ENCODE peak calls at places on chromosomes 13 and 19, in ten cellular contexts. One of them, this sample, is unnamed. For H3K36me3, the result is how much of the 10 kb centered on the place peaks cover.

GRCh38 chr19:39498262-39499081 is at the start of gene DLL3:
- DNase-seq in uterus: no peak
- DNase-seq in suprapubic skin: no peak
- DNase-seq in ovary: no peak
- DNase-seq in transverse colon: no peak
- DNase-seq in tibial nerve: no peak
- DNase-seq in heart left ventricle: no peak
- DNase-seq in stomach: no peak
- DNase-seq in Peyer's patch: no peak
- DNase-seq in esophagus squamous epithelium: no peak
- DNase-seq in this sample: no peak

GRCh38 chr13:110616103-110617101 is 1.1 kb downstream of the NAXD start:
- DNase-seq in esophagus squamous epithelium: no peak
- DNase-seq in ovary: peak
- DNase-seq in transverse colon: peak
- DNase-seq in suprapubic skin: no peak
- DNase-seq in heart left ventricle: peak
- DNase-seq in uterus: no peak
- DNase-seq in stomach: peak
- DNase-seq in tibial nerve: no peak
- DNase-seq in Peyer's patch: peak
- DNase-seq in this sample: peak

GRCh38 chr13:23427342-23428182 is 5.9 kb downstream of the SACS start:
- DNase-seq in heart left ventricle: peak
- DNase-seq in tibial nerve: no peak
- DNase-seq in esophagus squamous epithelium: no peak
- DNase-seq in transverse colon: peak
- DNase-seq in uterus: peak
- DNase-seq in suprapubic skin: no peak
- DNase-seq in stomach: peak
- DNase-seq in ovary: peak
- DNase-seq in Peyer's patch: no peak
- DNase-seq in this sample: no peak

GRCh38 chr19:17340302-17340870 is 3.0 kb downstream of the GTPBP3 start:
- DNase-seq in uterus: no peak
- DNase-seq in heart left ventricle: no peak
- DNase-seq in stomach: peak
- DNase-seq in ovary: no peak
- DNase-seq in suprapubic skin: peak
- DNase-seq in transverse colon: peak
- DNase-seq in esophagus squamous epithelium: no peak
- DNase-seq in Peyer's patch: peak
- DNase-seq in tibial nerve: no peak
- DNase-seq in this sample: no peak

GRCh38 chr19:15294591-15294990 is 37.7 kb downstream of the BRD4 start:
- DNase-seq in Peyer's patch: no peak
- DNase-seq in suprapubic skin: no peak
- DNase-seq in ovary: no peak
- DNase-seq in uterus: no peak
- DNase-seq in esophagus squamous epithelium: no peak
- DNase-seq in tibial nerve: no peak
- DNase-seq in stomach: no peak
- DNase-seq in transverse colon: no peak
- DNase-seq in heart left ventricle: peak
- DNase-seq in this sample: no peak

GRCh38 chr19:17784201-17785008 is 10.5 kb upstream of the B3GNT3 start:
- DNase-seq in suprapubic skin: no peak
- DNase-seq in Peyer's patch: peak
- DNase-seq in uterus: peak
- DNase-seq in ovary: peak
- DNase-seq in transverse colon: peak
- DNase-seq in stomach: peak
- DNase-seq in esophagus squamous epithelium: no peak
- DNase-seq in tibial nerve: peak
- DNase-seq in heart left ventricle: peak
- DNase-seq in this sample: no peak

GRCh38 chr13:111528513-111528912 is 208.1 kb downstream of the TEX29 start:
- DNase-seq in stomach: no peak
- DNase-seq in ovary: no peak
- DNase-seq in tibial nerve: no peak
- DNase-seq in suprapubic skin: no peak
- DNase-seq in uterus: no peak
- DNase-seq in transverse colon: no peak
- DNase-seq in heart left ventricle: no peak
- DNase-seq in esophagus squamous epithelium: no peak
- DNase-seq in Peyer's patch: no peak
- DNase-seq in this sample: no peak

GRCh38 chr13:46906440-46906839 is 9.6 kb upstream of the HTR2A start:
- DNase-seq in Peyer's patch: no peak
- DNase-seq in stomach: no peak
- DNase-seq in ovary: no peak
- DNase-seq in heart left ventricle: no peak
- DNase-seq in transverse colon: no peak
- DNase-seq in esophagus squamous epithelium: no peak
- DNase-seq in suprapubic skin: no peak
- DNase-seq in tibial nerve: no peak
- DNase-seq in uterus: no peak
- DNase-seq in this sample: no peak

GRCh38 chr13:95644611-95645052 is at the start of gene DZIP1:
- DNase-seq in esophagus squamous epithelium: no peak
- DNase-seq in stomach: peak
- DNase-seq in tibial nerve: peak
- DNase-seq in ovary: peak
- DNase-seq in transverse colon: peak
- DNase-seq in heart left ventricle: peak
- DNase-seq in uterus: peak
- DNase-seq in Peyer's patch: peak
- DNase-seq in suprapubic skin: peak
- DNase-seq in this sample: peak

GRCh38 chr19:32233091-32233490 is 112.3 kb upstream of the ZNF507 start:
- DNase-seq in tibial nerve: no peak
- DNase-seq in transverse colon: no peak
- DNase-seq in suprapubic skin: no peak
- DNase-seq in esophagus squamous epithelium: no peak
- DNase-seq in uterus: no peak
- DNase-seq in ovary: no peak
- DNase-seq in Peyer's patch: no peak
- DNase-seq in heart left ventricle: no peak
- DNase-seq in stomach: no peak
- DNase-seq in this sample: no peak

GRCh38 chr19:53157601-53158000 is 1.3 kb downstream of the ZNF347 start:
- DNase-seq in uterus: no peak
- DNase-seq in heart left ventricle: no peak
- DNase-seq in stomach: no peak
- DNase-seq in esophagus squamous epithelium: no peak
- DNase-seq in ovary: peak
- DNase-seq in transverse colon: no peak
- DNase-seq in suprapubic skin: no peak
- DNase-seq in Peyer's patch: no peak
- DNase-seq in tibial nerve: no peak
- DNase-seq in this sample: no peak

GRCh38 chr19:28213476-28214082 is 999.4 kb downstream of the UQCRFS1 start:
- DNase-seq in transverse colon: no peak
- DNase-seq in uterus: peak
- DNase-seq in Peyer's patch: no peak
- DNase-seq in suprapubic skin: no peak
- DNase-seq in ovary: no peak
- DNase-seq in stomach: no peak
- DNase-seq in esophagus squamous epithelium: no peak
- DNase-seq in tibial nerve: no peak
- DNase-seq in heart left ventricle: no peak
- DNase-seq in this sample: no peak

GRCh38 chr13:24747248-24748151 is 16.5 kb upstream of the RNF17 start:
- DNase-seq in ovary: no peak
- DNase-seq in stomach: no peak
- DNase-seq in transverse colon: peak
- DNase-seq in heart left ventricle: no peak
- DNase-seq in uterus: no peak
- DNase-seq in suprapubic skin: no peak
- DNase-seq in tibial nerve: no peak
- DNase-seq in esophagus squamous epithelium: no peak
- DNase-seq in Peyer's patch: no peak
- DNase-seq in this sample: no peak

GRCh38 chr13:21458816-21459701 is at the start of gene ZDHHC20:
- DNase-seq in heart left ventricle: peak
- DNase-seq in esophagus squamous epithelium: peak
- DNase-seq in stomach: peak
- DNase-seq in Peyer's patch: peak
- DNase-seq in uterus: peak
- DNase-seq in tibial nerve: peak
- DNase-seq in suprapubic skin: peak
- DNase-seq in ovary: peak
- DNase-seq in transverse colon: peak
- DNase-seq in this sample: peak

GRCh38 chr19:14113762-14114414 is 3.7 kb downstream of the PRKACA start:
- DNase-seq in ovary: peak
- DNase-seq in uterus: no peak
- DNase-seq in tibial nerve: no peak
- DNase-seq in Peyer's patch: no peak
- DNase-seq in stomach: no peak
- DNase-seq in esophagus squamous epithelium: no peak
- DNase-seq in heart left ventricle: peak
- DNase-seq in suprapubic skin: no peak
- DNase-seq in transverse colon: peak
- DNase-seq in this sample: peak

GRCh38 chr19:870963-871401 is 11.5 kb downstream of the CFD start:
- DNase-seq in heart left ventricle: peak
- DNase-seq in esophagus squamous epithelium: no peak
- DNase-seq in uterus: no peak
- DNase-seq in Peyer's patch: no peak
- DNase-seq in suprapubic skin: no peak
- DNase-seq in transverse colon: no peak
- DNase-seq in ovary: peak
- DNase-seq in tibial nerve: no peak
- DNase-seq in stomach: no peak
- DNase-seq in this sample: no peak

GRCh38 chr13:110684388-110685056 is 21.4 kb downstream of the CARS2 start:
- DNase-seq in heart left ventricle: no peak
- DNase-seq in ovary: no peak
- DNase-seq in tibial nerve: no peak
- DNase-seq in uterus: peak
- DNase-seq in transverse colon: no peak
- DNase-seq in suprapubic skin: no peak
- DNase-seq in esophagus squamous epithelium: no peak
- DNase-seq in Peyer's patch: no peak
- DNase-seq in stomach: no peak
- DNase-seq in this sample: no peak

GRCh38 chr13:63636231-63636993 is 2220.8 kb upstream of the PCDH20 start:
- DNase-seq in stomach: no peak
- DNase-seq in Peyer's patch: no peak
- DNase-seq in ovary: no peak
- DNase-seq in esophagus squamous epithelium: no peak
- DNase-seq in transverse colon: no peak
- DNase-seq in uterus: no peak
- DNase-seq in heart left ventricle: no peak
- DNase-seq in suprapubic skin: no peak
- DNase-seq in tibial nerve: no peak
- DNase-seq in this sample: no peak

GRCh38 chr13:27551563-27551962 is 68.8 kb downstream of the LNX2 start:
- DNase-seq in ovary: no peak
- DNase-seq in heart left ventricle: no peak
- DNase-seq in Peyer's patch: no peak
- DNase-seq in suprapubic skin: no peak
- DNase-seq in transverse colon: no peak
- DNase-seq in esophagus squamous epithelium: no peak
- DNase-seq in uterus: no peak
- DNase-seq in tibial nerve: no peak
- DNase-seq in stomach: no peak
- DNase-seq in this sample: no peak

GRCh38 chr13:112857914-112858490 is 111.0 kb upstream of the MCF2L start:
- DNase-seq in transverse colon: no peak
- DNase-seq in Peyer's patch: no peak
- DNase-seq in stomach: no peak
- DNase-seq in heart left ventricle: no peak
- DNase-seq in uterus: no peak
- DNase-seq in suprapubic skin: peak
- DNase-seq in tibial nerve: no peak
- DNase-seq in ovary: no peak
- DNase-seq in esophagus squamous epithelium: no peak
- DNase-seq in this sample: no peak
- H3K36me3 ChIP-seq in transverse colon: under half
- H3K36me3 ChIP-seq in Peyer's patch: under half
- H3K36me3 ChIP-seq in stomach: under half
- H3K36me3 ChIP-seq in heart left ventricle: under half
- H3K36me3 ChIP-seq in uterus: under half
- H3K36me3 ChIP-seq in suprapubic skin: half or more
- H3K36me3 ChIP-seq in tibial nerve: under half
- H3K36me3 ChIP-seq in ovary: under half
- H3K36me3 ChIP-seq in esophagus squamous epithelium: under half
- H3K36me3 ChIP-seq in this sample: under half

GRCh38 chr13:99507054-99507453 is 5.8 kb downstream of the TM9SF2 start:
- DNase-seq in transverse colon: no peak
- DNase-seq in stomach: no peak
- DNase-seq in ovary: no peak
- DNase-seq in Peyer's patch: no peak
- DNase-seq in esophagus squamous epithelium: no peak
- DNase-seq in suprapubic skin: no peak
- DNase-seq in tibial nerve: no peak
- DNase-seq in heart left ventricle: no peak
- DNase-seq in uterus: no peak
- DNase-seq in this sample: no peak
- H3K4me3 ChIP-seq in transverse colon: no peak
- H3K4me3 ChIP-seq in stomach: no peak
- H3K4me3 ChIP-seq in ovary: no peak
- H3K4me3 ChIP-seq in Peyer's patch: no peak
- H3K4me3 ChIP-seq in esophagus squamous epithelium: no peak
- H3K4me3 ChIP-seq in suprapubic skin: no peak
- H3K4me3 ChIP-seq in tibial nerve: no peak
- H3K4me3 ChIP-seq in heart left ventricle: no peak
- H3K4me3 ChIP-seq in uterus: no peak
- H3K4me3 ChIP-seq in this sample: no peak

GRCh38 chr19:11197291-11198174 is at the start of gene KANK2:
- DNase-seq in tibial nerve: peak
- DNase-seq in Peyer's patch: peak
- DNase-seq in transverse colon: peak
- DNase-seq in suprapubic skin: peak
- DNase-seq in heart left ventricle: peak
- DNase-seq in esophagus squamous epithelium: no peak
- DNase-seq in stomach: peak
- DNase-seq in ovary: peak
- DNase-seq in uterus: peak
- DNase-seq in this sample: peak
- TF ChIP-seq POLR2A in tibial nerve: peak
- TF ChIP-seq POLR2A in Peyer's patch: peak
- TF ChIP-seq POLR2A in transverse colon: peak
- TF ChIP-seq POLR2A in suprapubic skin: peak
- TF ChIP-seq POLR2A in heart left ventricle: peak
- TF ChIP-seq POLR2A in esophagus squamous epithelium: peak
- TF ChIP-seq POLR2A in stomach: no peak
- TF ChIP-seq POLR2A in ovary: peak
- TF ChIP-seq POLR2A in uterus: peak
- TF ChIP-seq POLR2A in this sample: peak

DNA sequence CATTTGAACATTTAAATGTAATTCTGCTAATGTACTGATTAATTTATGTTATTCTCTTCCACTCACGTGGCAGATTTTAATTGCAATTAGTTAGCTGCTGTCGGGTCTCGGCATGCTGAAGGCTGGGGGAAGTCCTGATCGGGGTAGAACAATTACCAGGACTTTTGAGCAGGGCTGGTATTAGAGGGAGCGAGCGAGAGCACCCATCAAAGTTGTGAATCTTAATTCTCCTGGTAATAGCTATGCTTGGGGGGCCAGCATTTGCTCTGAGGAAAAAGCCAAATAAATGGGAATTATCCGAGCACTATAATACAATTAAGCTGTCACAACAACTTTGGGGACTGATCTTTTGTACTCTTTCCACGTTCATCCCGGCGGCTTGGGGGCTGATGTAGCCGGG is 136.8 kb upstream of the TMTC4 start:
- DNase-seq in ovary: no peak
- DNase-seq in suprapubic skin: no peak
- DNase-seq in stomach: no peak
- DNase-seq in esophagus squamous epithelium: no peak
- DNase-seq in Peyer's patch: no peak
- DNase-seq in tibial nerve: no peak
- DNase-seq in heart left ventricle: no peak
- DNase-seq in transverse colon: no peak
- DNase-seq in uterus: no peak
- DNase-seq in this sample: no peak
- H3K36me3 ChIP-seq in ovary: under half
- H3K36me3 ChIP-seq in suprapubic skin: under half
- H3K36me3 ChIP-seq in stomach: under half
- H3K36me3 ChIP-seq in esophagus squamous epithelium: under half
- H3K36me3 ChIP-seq in Peyer's patch: under half
- H3K36me3 ChIP-seq in tibial nerve: under half
- H3K36me3 ChIP-seq in heart left ventricle: under half
- H3K36me3 ChIP-seq in transverse colon: under half
- H3K36me3 ChIP-seq in uterus: under half
- H3K36me3 ChIP-seq in this sample: under half

This sample was measured in gastrocnemius medialis.